ENCODE peak calls at places on chromosome 6, in five cellular contexts. X is cardiac muscle cell, V is mammary epithelial cell, C is ovary, B is cardiac fibroblast. D is an unnamed sample.

GRCh38 chr6:45574885-45575284 is 197.2 kb upstream of the SUPT3H start:
- DNase-seq in C (no peak), V (peak), B (peak), X (no peak), D (no peak)

GRCh38 chr6:28224131-28225055 is 682 bp upstream of the ZSCAN9 start:
- DNase-seq in X (no peak), C (no peak), B (no peak), V (no peak), D (no peak)

GRCh38 chr6:12033770-12034169 is 21.7 kb downstream of the HIVEP1 start:
- DNase-seq in V (peak), C (no peak), X (no peak), B (peak), D (peak)

GRCh38 chr6:70479236-70479635 is 65.9 kb downstream of the FAM135A start:
- DNase-seq in C (no peak), X (peak), V (no peak), B (peak), D (peak)

GRCh38 chr6:163386329-163386910 is 28.1 kb upstream of the QKI start:
- DNase-seq in V (no peak), X (no peak), B (no peak), C (no peak), D (no peak)

GRCh38 chr6:39915866-39916265 is 18.4 kb downstream of the MOCS1 start:
- DNase-seq in V (no peak), B (no peak), C (no peak), X (no peak), D (no peak)

GRCh38 chr6:25041676-25042598 is 106.2 kb upstream of the RIPOR2 start:
- DNase-seq in X (no peak), C (no peak), B (no peak), V (no peak), D (no peak)

GRCh38 chr6:16398587-16398986 is 160.2 kb downstream of the GMPR start:
- DNase-seq in X (no peak), V (no peak), C (no peak), B (peak), D (peak)

GRCh38 chr6:158914923-158915322 is 85.1 kb downstream of the RSPH3 start:
- DNase-seq in V (no peak), C (no peak), B (no peak), X (no peak), D (no peak)
- TF ChIP-seq CTCF in V (no peak), C (no peak), B (no peak), X (no peak), D (no peak)

GRCh38 chr6:43174263-43175112 is 3.4 kb downstream of the SRF start:
- DNase-seq in C (peak), X (peak), B (peak), V (peak), D (peak)
- TF ChIP-seq CTCF in C (no peak), X (peak), B (peak), V (peak), D (peak)

DNA sequence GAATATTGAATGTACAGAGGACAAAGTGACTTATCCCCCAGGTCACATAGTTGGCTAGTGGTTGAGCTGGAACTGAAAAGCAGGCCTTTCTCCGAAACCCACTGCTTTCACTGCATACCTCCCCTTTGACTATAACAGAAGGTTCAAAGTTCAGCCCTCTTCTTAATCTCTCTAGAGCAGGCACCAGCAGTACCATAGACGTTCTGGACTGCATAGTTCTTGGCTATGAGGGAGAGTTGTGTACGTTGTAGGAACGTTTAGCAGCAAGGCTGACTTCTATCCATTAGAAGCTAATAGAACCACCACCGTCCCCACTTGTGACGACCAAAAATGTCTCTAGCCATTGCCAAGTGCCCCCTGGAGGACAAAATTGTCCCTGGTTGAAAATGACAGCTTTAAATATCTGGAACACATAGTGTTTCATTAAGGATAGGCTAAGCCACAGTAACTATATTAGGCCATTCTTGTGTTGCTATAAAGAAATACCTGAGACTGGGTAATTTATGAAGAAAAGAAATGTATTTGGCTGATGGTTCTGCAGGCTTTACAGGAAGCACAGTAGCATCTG is 123.8 kb upstream of the MTHFD1L start:
- DNase-seq in C (no peak), V (no peak), B (peak), X (peak), D (no peak)
- TF ChIP-seq CTCF in C (no peak), V (peak), B (peak), X (peak), D (peak)

GRCh38 chr6:169022079-169022478 is 231.6 kb downstream of the THBS2 start:
- DNase-seq in B (no peak), X (no peak), C (no peak), V (no peak), D (no peak)

GRCh38 chr6:169016758-169017157 is 236.9 kb downstream of the THBS2 start:
- DNase-seq in B (no peak), V (no peak), C (no peak), X (no peak), D (no peak)

GRCh38 chr6:169020821-169021220 is 232.8 kb downstream of the THBS2 start:
- DNase-seq in X (no peak), V (no peak), B (no peak), C (no peak), D (no peak)

GRCh38 chr6:169019111-169019510 is 234.5 kb downstream of the THBS2 start:
- DNase-seq in X (no peak), B (no peak), C (no peak), V (no peak), D (no peak)

DNA sequence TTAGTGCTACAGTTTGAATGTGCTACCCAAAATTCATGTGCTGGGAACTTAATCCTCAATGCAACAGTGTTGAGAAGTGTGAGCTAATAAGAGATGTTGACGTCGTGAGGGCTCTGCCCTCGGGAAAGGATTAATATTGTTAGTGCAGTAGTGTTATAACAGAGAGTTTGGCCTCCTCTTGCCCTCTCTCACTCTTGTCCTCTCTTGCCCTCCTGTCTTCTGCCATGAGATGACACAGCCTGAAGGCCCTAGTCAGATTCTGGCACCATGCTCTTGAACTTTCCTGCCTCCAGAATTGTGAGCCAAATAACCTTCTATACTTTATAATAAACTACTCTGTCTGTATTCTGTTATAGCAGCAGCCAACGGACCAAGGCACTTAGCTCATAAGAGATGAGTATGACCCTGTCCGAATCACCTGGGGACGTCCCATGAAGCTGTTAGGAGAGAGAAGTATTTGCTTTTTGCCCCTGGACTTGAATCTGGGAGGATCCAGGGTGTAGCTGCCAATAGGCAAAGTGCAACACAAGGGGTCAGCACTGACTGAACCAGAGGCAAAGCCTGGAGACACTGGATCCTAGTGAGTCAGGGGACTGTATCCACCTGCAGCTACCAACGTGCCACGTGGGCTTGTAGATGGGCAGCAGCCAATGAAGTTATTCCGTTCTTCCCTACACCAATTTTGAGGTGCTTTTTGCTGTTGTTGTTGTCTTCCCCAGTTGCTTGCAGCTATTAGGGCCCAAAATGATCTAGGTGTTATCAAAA is 233.7 kb downstream of the THBS2 start:
- DNase-seq in V (no peak), C (no peak), X (no peak), B (peak), D (no peak)
- TF ChIP-seq CTCF in V (peak), C (no peak), X (peak), B (peak), D (peak)

GRCh38 chr6:105077592-105078463 is 102.0 kb downstream of the POPDC3 start:
- DNase-seq in C (no peak), B (peak), V (peak), X (peak), D (peak)
- TF ChIP-seq CTCF in C (no peak), B (peak), V (peak), X (peak), D (peak)

DNA sequence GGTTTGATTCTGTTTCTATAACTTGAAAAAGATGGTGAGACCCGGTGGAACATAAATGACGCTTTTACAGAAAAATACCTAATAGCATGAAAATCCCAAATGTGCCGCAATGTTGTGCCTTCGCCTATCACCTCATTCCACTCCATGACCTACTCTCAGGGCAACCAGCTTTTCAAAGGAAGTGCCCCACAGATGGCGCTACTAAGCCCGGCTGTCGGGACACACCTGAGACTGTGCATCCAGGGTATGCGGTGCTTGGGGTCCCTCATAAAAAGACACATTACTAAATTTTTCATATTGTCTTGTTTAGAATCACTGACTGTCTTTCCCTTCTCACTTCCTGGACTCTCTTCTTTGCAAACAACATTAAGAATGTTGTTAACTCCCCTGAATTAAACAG is 145.5 kb upstream of the RPS6KA2 start:
- DNase-seq in C (no peak), X (no peak), B (no peak), V (no peak), D (no peak)
- TF ChIP-seq CTCF in C (no peak), X (peak), B (peak), V (no peak), D (no peak)

GRCh38 chr6:53464483-53464882 is 80.4 kb downstream of the GCLC start:
- DNase-seq in X (no peak), V (no peak), B (no peak), C (no peak), D (no peak)
- TF ChIP-seq CTCF in X (no peak), V (no peak), B (no peak), C (no peak), D (no peak)

GRCh38 chr6:80607814-80608391 is 501.4 kb downstream of the BCKDHB start:
- DNase-seq in V (peak), X (no peak), C (no peak), B (peak), D (peak)

GRCh38 chr6:80610821-80611220 is 504.4 kb downstream of the BCKDHB start:
- DNase-seq in B (peak), C (no peak), V (peak), X (no peak), D (peak)

GRCh38 chr6:80608881-80609280 is 502.4 kb downstream of the BCKDHB start:
- DNase-seq in B (peak), V (no peak), C (no peak), X (no peak), D (peak)

GRCh38 chr6:80605165-80605989 is 498.9 kb downstream of the BCKDHB start:
- DNase-seq in B (peak), C (no peak), X (peak), V (peak), D (peak)
- TF ChIP-seq CTCF in B (peak), C (no peak), X (peak), V (peak), D (peak)

D was measured in AG10803.